ENCODE peak calls at places on chromosomes 7 and 10, in seven cellular contexts. N is HFF-Myc, Q is endothelial cell, G is neural crest cell, J is B cell, X is GM23338, H is prostate gland. D is an unnamed sample.

GRCh38 chr7:77877800-77878199 is 79.2 kb downstream of the PHTF2 start:
- DNase-seq in N (no peak), Q (no peak), G (no peak), J (no peak), X (no peak), H (no peak), D (no peak)

GRCh38 chr7:128940494-128941322 is 3.0 kb downstream of the IRF5 start:
- DNase-seq in N (no peak), Q (no peak), G (no peak), J (peak), X (no peak), H (no peak), D (no peak)

GRCh38 chr7:149811221-149811620 is 27.0 kb upstream of the ZNF862 start:
- DNase-seq in N (no peak), Q (no peak), G (no peak), J (no peak), X (peak), H (no peak), D (no peak)

GRCh38 chr7:143172354-143172753 is 10.9 kb upstream of the TAS2R39 start:
- DNase-seq in N (no peak), Q (no peak), G (no peak), J (no peak), X (peak), H (peak), D (peak)

GRCh38 chr7:101590663-101591435 is 38.2 kb downstream of the MYL10 start:
- DNase-seq in N (no peak), Q (no peak), G (no peak), J (no peak), X (no peak), H (no peak), D (no peak)

GRCh38 chr10:26579256-26580063 is 118.0 kb upstream of the PDSS1 start:
- DNase-seq in N (no peak), Q (no peak), G (no peak), J (no peak), X (no peak), H (no peak), D (no peak)

GRCh38 chr10:12252882-12253546 is 57.0 kb downstream of the CDC123 start:
- DNase-seq in N (no peak), Q (peak), G (no peak), J (peak), X (peak), H (no peak), D (peak)

GRCh38 chr10:93074137-93074596 is 474 bp downstream of the CYP26A1 start:
- DNase-seq in N (no peak), Q (peak), G (no peak), J (peak), X (peak), H (peak), D (no peak)

GRCh38 chr10:1536341-1536740 is 201.0 kb downstream of the ADARB2 start:
- DNase-seq in N (no peak), Q (no peak), G (no peak), J (no peak), X (no peak), H (no peak), D (no peak)

GRCh38 chr7:80288175-80289122 is 153.8 kb downstream of the GNAI1 start:
- DNase-seq in N (no peak), Q (peak), G (no peak), J (no peak), X (peak), H (no peak), D (peak)

GRCh38 chr10:69217119-69217754 is 2.9 kb upstream of the HKDC1 start:
- DNase-seq in N (no peak), Q (no peak), G (no peak), J (no peak), X (no peak), H (no peak), D (peak)

GRCh38 chr10:132375116-132375794 is 21.7 kb upstream of the PWWP2B start:
- DNase-seq in N (no peak), Q (no peak), G (no peak), J (no peak), X (peak), H (no peak), D (no peak)

GRCh38 chr10:109987413-109987812 is 20.4 kb upstream of the ADD3 start:
- DNase-seq in N (no peak), Q (no peak), G (no peak), J (no peak), X (no peak), H (no peak), D (no peak)

GRCh38 chr7:5661941-5662340 is 119.5 kb downstream of the RNF216 start:
- DNase-seq in N (no peak), Q (peak), G (no peak), J (peak), X (no peak), H (no peak), D (no peak)

GRCh38 chr7:73612598-73613269 is 11.6 kb downstream of the MLXIPL start:
- DNase-seq in N (no peak), Q (peak), G (no peak), J (no peak), X (peak), H (peak), D (peak)

GRCh38 chr7:36283711-36284130 is 105.9 kb upstream of the ANLN start:
- DNase-seq in N (no peak), Q (no peak), G (no peak), J (peak), X (no peak), H (no peak), D (no peak)

GRCh38 chr10:48253970-48254657 is 20.4 kb downstream of the FRMPD2 start:
- DNase-seq in N (no peak), Q (no peak), G (no peak), J (no peak), X (no peak), H (no peak), D (peak)

DNA sequence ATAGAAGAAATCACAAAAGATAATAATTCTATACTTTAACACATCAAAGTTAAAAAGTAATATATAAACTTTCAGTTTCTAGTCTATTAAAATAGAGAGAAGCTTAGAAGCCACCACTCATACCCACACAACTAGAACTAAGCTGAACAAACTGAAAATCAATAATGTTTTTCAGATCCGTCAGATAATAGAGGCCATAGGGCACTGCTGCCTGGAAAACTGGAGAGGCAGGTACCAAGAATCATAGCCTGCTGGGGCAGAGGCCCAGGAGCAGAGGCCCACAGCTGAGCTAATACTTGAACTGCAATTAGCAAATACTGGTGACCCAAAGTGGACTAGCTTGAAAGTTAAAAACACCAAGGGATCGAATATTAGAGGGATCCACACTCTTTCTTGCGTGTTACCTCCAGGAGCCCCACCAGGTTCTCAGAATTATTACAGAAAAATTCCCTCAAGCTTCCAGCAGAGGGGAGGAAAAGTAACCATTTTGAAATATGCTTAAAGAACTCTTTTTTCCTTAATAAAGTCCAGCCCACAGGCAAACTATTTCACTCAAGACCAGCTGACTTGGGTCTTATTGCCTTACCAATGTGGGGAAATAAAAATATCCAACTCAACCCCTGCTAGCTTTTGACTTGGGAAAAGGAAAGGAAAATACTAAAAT is 774.1 kb upstream of the IGFBP3 start:
- DNase-seq in N (no peak), Q (no peak), G (no peak), J (no peak), X (no peak), H (no peak), D (peak)
- TF ChIP-seq CTCF in N (peak), Q (no peak), G (peak), J (no peak), X (no peak), H (no peak), D (no peak)

GRCh38 chr10:128296608-128297007 is 170.4 kb upstream of the MKI67 start:
- DNase-seq in N (no peak), Q (no peak), G (no peak), J (no peak), X (no peak), H (no peak), D (no peak)

GRCh38 chr10:128297709-128298457 is 171.7 kb upstream of the MKI67 start:
- DNase-seq in N (no peak), Q (no peak), G (no peak), J (no peak), X (no peak), H (no peak), D (no peak)

GRCh38 chr10:128295003-128295402 is 168.8 kb upstream of the MKI67 start:
- DNase-seq in N (no peak), Q (no peak), G (no peak), J (no peak), X (peak), H (no peak), D (no peak)
- TF ChIP-seq CTCF in N (no peak), Q (no peak), G (no peak), J (no peak), X (peak), H (no peak), D (no peak)

GRCh38 chr10:124151466-124152095 is 58.2 kb upstream of the CHST15 start:
- DNase-seq in N (no peak), Q (no peak), G (no peak), J (no peak), X (no peak), H (no peak), D (no peak)
- TF ChIP-seq CTCF in N (no peak), Q (no peak), G (no peak), J (no peak), X (no peak), H (no peak), D (no peak)

DNA sequence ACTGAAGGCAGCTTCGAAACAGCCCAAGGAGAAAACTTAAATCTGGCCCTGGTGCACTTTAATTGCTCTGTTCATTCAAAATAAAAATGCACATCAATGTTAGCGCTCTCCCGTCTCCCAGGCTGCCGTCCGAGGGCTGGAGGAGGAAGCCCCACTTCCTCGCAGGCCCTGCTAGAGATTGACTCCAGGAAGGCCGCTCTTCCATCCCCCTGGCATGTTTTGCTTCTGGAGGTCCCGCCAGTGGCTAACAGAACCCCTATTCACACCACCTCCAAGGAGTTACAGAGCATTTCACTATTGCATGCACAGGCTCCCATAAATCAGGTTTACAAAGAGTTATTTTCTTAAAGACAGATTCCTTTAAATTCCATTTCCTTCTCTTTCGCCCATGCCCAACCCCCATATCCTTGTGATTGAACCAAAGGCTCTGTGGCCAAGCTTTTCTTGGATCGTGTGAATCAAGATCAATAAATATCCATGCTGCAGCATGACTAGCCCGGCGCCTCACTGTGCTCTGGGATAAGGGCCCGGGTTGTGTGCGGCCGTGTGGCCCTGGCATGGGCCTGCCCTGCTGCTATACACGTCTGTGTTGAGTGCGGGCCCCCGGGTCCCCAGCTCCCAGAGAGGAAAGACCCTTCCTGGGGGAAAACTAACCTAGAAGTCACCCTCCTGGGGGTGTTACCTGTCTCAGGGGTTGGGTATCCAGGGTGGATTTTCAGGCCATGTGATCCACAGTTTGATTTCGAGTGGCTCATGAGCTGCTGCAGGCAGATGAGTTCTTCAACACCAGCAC is 118.7 kb upstream of the GDF10 start:
- DNase-seq in N (no peak), Q (no peak), G (no peak), J (no peak), X (no peak), H (no peak), D (no peak)
- TF ChIP-seq CTCF in N (no peak), Q (no peak), G (no peak), J (no peak), X (no peak), H (no peak), D (no peak)

DNA sequence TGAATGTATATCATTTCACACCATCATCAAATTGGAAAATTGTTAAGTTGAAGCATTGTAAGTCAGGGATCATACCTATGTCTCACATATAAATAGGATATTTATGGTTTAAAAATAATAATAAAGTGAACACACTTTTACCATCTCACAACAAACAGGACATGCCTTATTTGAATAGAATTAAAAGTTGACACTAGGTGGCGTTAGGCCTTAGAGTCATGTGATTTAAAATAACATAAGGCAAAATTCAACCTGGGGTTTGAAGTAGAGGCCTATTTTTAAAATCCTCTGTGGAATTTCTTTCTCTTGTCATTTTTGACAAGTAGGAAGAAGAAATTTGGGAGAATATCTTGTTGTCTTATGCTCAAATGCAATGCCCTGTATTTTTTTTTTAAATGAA is 184.7 kb upstream of the PCDH15 start:
- DNase-seq in N (no peak), Q (no peak), G (no peak), J (no peak), X (peak), H (no peak), D (no peak)
- TF ChIP-seq CTCF in N (no peak), Q (peak), G (peak), J (peak), X (peak), H (no peak), D (peak)

GRCh38 chr7:98831641-98832221 is 38.1 kb downstream of the TMEM130 start:
- DNase-seq in N (no peak), Q (peak), G (peak), J (no peak), X (peak), H (no peak), D (no peak)
- TF ChIP-seq CTCF in N (peak), Q (peak), G (peak), J (peak), X (peak), H (no peak), D (peak)

DNA sequence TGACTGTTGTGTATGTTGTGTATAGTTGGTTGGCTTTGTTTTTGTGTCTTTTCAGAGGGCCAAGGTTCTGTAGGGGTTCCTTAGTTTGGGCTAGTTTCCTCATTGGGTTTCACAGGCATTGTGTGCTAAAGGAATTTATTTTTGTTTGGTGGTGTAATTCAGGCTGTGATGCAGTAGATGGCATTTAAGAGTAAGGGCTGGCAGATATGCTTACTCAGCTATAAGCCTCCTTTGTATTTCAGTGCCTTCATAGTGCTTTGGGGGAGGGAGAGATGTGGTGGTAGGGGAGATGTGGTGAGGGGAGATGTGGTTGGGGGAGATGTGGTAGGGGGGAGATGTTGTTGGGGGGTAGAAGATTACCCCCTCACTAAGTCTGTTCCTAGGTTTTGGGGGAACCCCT is 91.7 kb downstream of the SLC25A40 start:
- DNase-seq in N (no peak), Q (no peak), G (no peak), J (no peak), X (peak), H (no peak), D (no peak)
- TF ChIP-seq CTCF in N (no peak), Q (no peak), G (no peak), J (no peak), X (peak), H (no peak), D (no peak)

DNA sequence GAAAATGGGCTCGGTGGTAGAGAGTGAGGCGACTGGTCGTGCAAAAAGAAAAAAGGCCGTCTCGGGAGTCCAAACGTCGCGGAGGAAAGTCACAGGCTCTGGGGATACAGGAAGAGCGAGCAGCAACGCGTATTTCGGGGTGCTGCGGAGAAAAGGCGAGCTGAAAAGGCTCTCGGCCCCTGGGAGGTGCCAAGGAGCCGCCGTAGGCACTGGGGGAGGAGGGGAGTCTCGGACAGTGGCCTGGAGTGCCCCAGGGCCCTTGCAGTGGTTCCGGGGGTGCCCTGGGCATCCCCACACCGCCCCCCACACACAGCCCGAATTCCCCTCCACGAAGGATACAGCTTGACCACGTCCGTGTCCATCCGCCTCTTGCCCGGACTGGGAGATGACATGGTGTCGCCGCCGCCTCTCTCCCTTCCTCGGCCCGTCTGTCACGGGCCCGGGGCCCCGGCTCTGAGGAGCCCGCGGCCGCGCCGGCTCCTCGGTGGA is 552 bp downstream of the UBE2H start:
- DNase-seq in N (no peak), Q (peak), G (peak), J (peak), X (peak), H (peak), D (no peak)
- TF ChIP-seq CTCF in N (no peak), Q (no peak), G (no peak), J (no peak), X (peak), H (no peak), D (no peak)